ENCODE peak calls at places on chromosomes 1 and 21, in five cellular contexts. One of them, this sample, is unnamed.

GRCh38 chr1:20726932-20727745 is 5.4 kb downstream of the SH2D5 start:
- DNase-seq in fibroblast of villous mesenchyme: no peak
- DNase-seq in lower lobe of right lung: no peak
- DNase-seq in neural progenitor cell: no peak
- DNase-seq in cardiac muscle cell: no peak
- DNase-seq in this sample: no peak

GRCh38 chr1:176522310-176522846 is 59.4 kb downstream of the PAPPA2 start:
- DNase-seq in fibroblast of villous mesenchyme: no peak
- DNase-seq in lower lobe of right lung: no peak
- DNase-seq in neural progenitor cell: no peak
- DNase-seq in cardiac muscle cell: no peak
- DNase-seq in this sample: no peak

GRCh38 chr1:43603004-43603403 is 46.9 kb upstream of the KDM4A start:
- DNase-seq in fibroblast of villous mesenchyme: no peak
- DNase-seq in lower lobe of right lung: no peak
- DNase-seq in neural progenitor cell: no peak
- DNase-seq in cardiac muscle cell: no peak
- DNase-seq in this sample: no peak

GRCh38 chr1:117067528-117068370 is 7.6 kb downstream of the TTF2 start:
- DNase-seq in fibroblast of villous mesenchyme: peak; percentile 69
- DNase-seq in lower lobe of right lung: no peak
- DNase-seq in neural progenitor cell: peak; percentile 72
- DNase-seq in cardiac muscle cell: peak; percentile 73
- DNase-seq in this sample: peak; percentile 78

GRCh38 chr1:205601209-205601608 is 30.6 kb downstream of the ELK4 start:
- DNase-seq in fibroblast of villous mesenchyme: no peak
- DNase-seq in lower lobe of right lung: no peak
- DNase-seq in neural progenitor cell: no peak
- DNase-seq in cardiac muscle cell: no peak
- DNase-seq in this sample: no peak

GRCh38 chr21:45255381-45256020 is 32.2 kb downstream of the POFUT2 start:
- DNase-seq in fibroblast of villous mesenchyme: no peak
- DNase-seq in lower lobe of right lung: no peak
- DNase-seq in neural progenitor cell: no peak
- DNase-seq in cardiac muscle cell: no peak
- DNase-seq in this sample: no peak

GRCh38 chr1:19710825-19711611 is 46.3 kb downstream of the HTR6 start:
- DNase-seq in fibroblast of villous mesenchyme: no peak
- DNase-seq in lower lobe of right lung: no peak
- DNase-seq in neural progenitor cell: no peak
- DNase-seq in cardiac muscle cell: no peak
- DNase-seq in this sample: peak; percentile 42

GRCh38 chr1:58818075-58818474 is 34.2 kb upstream of the JUN start:
- DNase-seq in fibroblast of villous mesenchyme: peak; percentile 63
- DNase-seq in lower lobe of right lung: no peak
- DNase-seq in neural progenitor cell: no peak
- DNase-seq in cardiac muscle cell: no peak
- DNase-seq in this sample: peak; percentile 92

GRCh38 chr1:21680381-21680780 is 11.2 kb upstream of the RAP1GAP start:
- DNase-seq in fibroblast of villous mesenchyme: peak; percentile 39
- DNase-seq in lower lobe of right lung: no peak
- DNase-seq in neural progenitor cell: no peak
- DNase-seq in cardiac muscle cell: no peak
- DNase-seq in this sample: no peak

GRCh38 chr1:113805256-113805531 is 7.1 kb downstream of the RSBN1 start:
- DNase-seq in fibroblast of villous mesenchyme: no peak
- DNase-seq in lower lobe of right lung: no peak
- DNase-seq in neural progenitor cell: no peak
- DNase-seq in cardiac muscle cell: no peak
- DNase-seq in this sample: no peak

GRCh38 chr21:35021546-35021945 is 27.6 kb downstream of the RUNX1 start:
- DNase-seq in fibroblast of villous mesenchyme: no peak
- DNase-seq in lower lobe of right lung: no peak
- DNase-seq in neural progenitor cell: no peak
- DNase-seq in cardiac muscle cell: no peak
- DNase-seq in this sample: no peak

GRCh38 chr1:38923607-38924006 is 18.0 kb downstream of the RHBDL2 start:
- DNase-seq in fibroblast of villous mesenchyme: no peak
- DNase-seq in lower lobe of right lung: no peak
- DNase-seq in neural progenitor cell: no peak
- DNase-seq in cardiac muscle cell: no peak
- DNase-seq in this sample: no peak

GRCh38 chr1:76268341-76268740 is 193.8 kb downstream of the ST6GALNAC3 start:
- DNase-seq in fibroblast of villous mesenchyme: no peak
- DNase-seq in lower lobe of right lung: no peak
- DNase-seq in neural progenitor cell: peak; percentile 64
- DNase-seq in cardiac muscle cell: peak; percentile 69
- DNase-seq in this sample: no peak

GRCh38 chr1:99756598-99756997 is 9.8 kb downstream of the FRRS1 start:
- DNase-seq in fibroblast of villous mesenchyme: peak; percentile 70
- DNase-seq in lower lobe of right lung: no peak
- DNase-seq in neural progenitor cell: no peak
- DNase-seq in cardiac muscle cell: no peak
- DNase-seq in this sample: peak; percentile 52

GRCh38 chr1:232211149-232211548 is 418.8 kb downstream of the SIPA1L2 start:
- DNase-seq in fibroblast of villous mesenchyme: no peak
- DNase-seq in lower lobe of right lung: no peak
- DNase-seq in neural progenitor cell: peak; percentile 20
- DNase-seq in cardiac muscle cell: no peak
- DNase-seq in this sample: no peak

GRCh38 chr1:202981939-202982338 is 14.9 kb upstream of the CYB5R1 start:
- DNase-seq in fibroblast of villous mesenchyme: no peak
- DNase-seq in lower lobe of right lung: no peak
- DNase-seq in neural progenitor cell: no peak
- DNase-seq in cardiac muscle cell: no peak
- DNase-seq in this sample: no peak

GRCh38 chr1:10152709-10153284 is 57.6 kb upstream of the KIF1B start:
- DNase-seq in fibroblast of villous mesenchyme: peak; percentile 51
- DNase-seq in lower lobe of right lung: no peak
- DNase-seq in neural progenitor cell: peak; percentile 58
- DNase-seq in cardiac muscle cell: peak; percentile 62
- DNase-seq in this sample: peak; percentile 67

GRCh38 chr1:48710318-48710717 is 66.4 kb downstream of the BEND5 start:
- DNase-seq in fibroblast of villous mesenchyme: no peak
- DNase-seq in lower lobe of right lung: no peak
- DNase-seq in neural progenitor cell: peak; percentile 38
- DNase-seq in cardiac muscle cell: no peak
- DNase-seq in this sample: no peak

GRCh38 chr1:169957884-169958283 is 64.2 kb upstream of the SCYL3 start:
- DNase-seq in fibroblast of villous mesenchyme: no peak
- DNase-seq in lower lobe of right lung: no peak
- DNase-seq in neural progenitor cell: no peak
- DNase-seq in cardiac muscle cell: no peak
- DNase-seq in this sample: no peak

GRCh38 chr21:36135391-36136094 is 664 bp downstream of the CBR3 start:
- DNase-seq in fibroblast of villous mesenchyme: peak; percentile 91
- DNase-seq in lower lobe of right lung: peak; percentile 71
- DNase-seq in neural progenitor cell: peak; percentile 66
- DNase-seq in cardiac muscle cell: peak; percentile 52
- DNase-seq in this sample: peak; percentile 77

GRCh38 chr21:28459193-28459592 is 533.5 kb downstream of the LTN1 start:
- DNase-seq in fibroblast of villous mesenchyme: peak; percentile 12
- DNase-seq in lower lobe of right lung: no peak
- DNase-seq in neural progenitor cell: no peak
- DNase-seq in cardiac muscle cell: no peak
- DNase-seq in this sample: no peak

GRCh38 chr1:55867444-55867843 is 652.3 kb upstream of the USP24 start:
- DNase-seq in fibroblast of villous mesenchyme: no peak
- DNase-seq in lower lobe of right lung: no peak
- DNase-seq in neural progenitor cell: no peak
- DNase-seq in cardiac muscle cell: no peak
- DNase-seq in this sample: no peak

GRCh38 chr1:92274939-92275338 is 23.8 kb downstream of the GLMN start:
- DNase-seq in fibroblast of villous mesenchyme: no peak
- DNase-seq in lower lobe of right lung: no peak
- DNase-seq in neural progenitor cell: no peak
- DNase-seq in cardiac muscle cell: no peak
- DNase-seq in this sample: peak; percentile 18

GRCh38 chr1:226994357-226995063 is 54.4 kb downstream of the COQ8A start:
- DNase-seq in fibroblast of villous mesenchyme: no peak
- DNase-seq in lower lobe of right lung: no peak
- DNase-seq in neural progenitor cell: peak; percentile 49
- DNase-seq in cardiac muscle cell: no peak
- DNase-seq in this sample: no peak

GRCh38 chr21:17690078-17690494 is 77.4 kb upstream of the BTG3 start:
- DNase-seq in fibroblast of villous mesenchyme: no peak
- DNase-seq in lower lobe of right lung: no peak
- DNase-seq in neural progenitor cell: no peak
- DNase-seq in cardiac muscle cell: no peak
- DNase-seq in this sample: no peak

GRCh38 chr21:33011462-33011861 is 14.3 kb upstream of the OLIG2 start:
- DNase-seq in fibroblast of villous mesenchyme: peak; percentile 13
- DNase-seq in lower lobe of right lung: no peak
- DNase-seq in neural progenitor cell: no peak
- DNase-seq in cardiac muscle cell: no peak
- DNase-seq in this sample: peak; percentile 48

GRCh38 chr21:37550618-37551405 is 184.2 kb downstream of the DYRK1A start:
- DNase-seq in fibroblast of villous mesenchyme: no peak
- DNase-seq in lower lobe of right lung: no peak
- DNase-seq in neural progenitor cell: no peak
- DNase-seq in cardiac muscle cell: no peak
- DNase-seq in this sample: no peak
- H3K4me3 ChIP-seq in fibroblast of villous mesenchyme: no peak overlapping the region
- H3K4me3 ChIP-seq in lower lobe of right lung: peak overlapping the region; percentile 8
- H3K4me3 ChIP-seq in neural progenitor cell: no peak overlapping the region
- H3K4me3 ChIP-seq in cardiac muscle cell: no peak overlapping the region
- H3K4me3 ChIP-seq in this sample: no peak overlapping the region

DNA sequence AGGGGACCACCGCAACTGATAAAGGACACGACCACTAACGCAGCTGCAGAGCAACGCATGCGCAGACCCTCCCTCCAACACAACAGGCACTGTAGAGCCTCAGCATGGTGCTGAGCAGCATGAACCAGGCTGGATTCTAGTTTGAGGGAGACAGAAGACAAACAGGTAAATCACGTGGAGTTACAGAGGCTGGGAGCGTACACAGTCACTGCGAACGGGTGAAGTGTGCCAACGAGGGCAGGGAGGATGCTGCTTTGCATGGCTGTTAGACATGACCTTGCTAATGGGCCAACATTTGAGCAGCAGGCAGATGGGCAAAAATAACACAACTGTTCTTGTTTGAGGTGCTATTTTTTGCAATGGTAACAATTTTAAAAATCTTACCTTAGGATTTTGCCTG is 55.2 kb upstream of the NADK start:
- DNase-seq in fibroblast of villous mesenchyme: no peak
- DNase-seq in lower lobe of right lung: no peak
- DNase-seq in neural progenitor cell: no peak
- DNase-seq in cardiac muscle cell: no peak
- DNase-seq in this sample: no peak
- H3K4me3 ChIP-seq in fibroblast of villous mesenchyme: no peak overlapping the region
- H3K4me3 ChIP-seq in lower lobe of right lung: no peak overlapping the region
- H3K4me3 ChIP-seq in neural progenitor cell: no peak overlapping the region
- H3K4me3 ChIP-seq in cardiac muscle cell: no peak overlapping the region
- H3K4me3 ChIP-seq in this sample: no peak overlapping the region

GRCh38 chr1:109985251-109986053 is 887 bp downstream of the AHCYL1 start:
- DNase-seq in fibroblast of villous mesenchyme: no peak
- DNase-seq in lower lobe of right lung: no peak
- DNase-seq in neural progenitor cell: no peak
- DNase-seq in cardiac muscle cell: no peak
- DNase-seq in this sample: no peak

GRCh38 chr1:109986054-109986444 is 1.5 kb downstream of the AHCYL1 start:
- DNase-seq in fibroblast of villous mesenchyme: no peak
- DNase-seq in lower lobe of right lung: no peak
- DNase-seq in neural progenitor cell: peak; percentile 85
- DNase-seq in cardiac muscle cell: no peak
- DNase-seq in this sample: no peak

GRCh38 chr1:109983380-109984189 is 980 bp upstream of the AHCYL1 start:
- DNase-seq in fibroblast of villous mesenchyme: peak; percentile 59
- DNase-seq in lower lobe of right lung: no peak
- DNase-seq in neural progenitor cell: no peak
- DNase-seq in cardiac muscle cell: no peak
- DNase-seq in this sample: peak; percentile 68

GRCh38 chr1:109984456-109985250 is at the start of gene AHCYL1:
- DNase-seq in fibroblast of villous mesenchyme: peak; percentile 99
- DNase-seq in lower lobe of right lung: peak; percentile 100
- DNase-seq in neural progenitor cell: peak; percentile 100
- DNase-seq in cardiac muscle cell: peak; percentile 100
- DNase-seq in this sample: peak; percentile 99

DNA sequence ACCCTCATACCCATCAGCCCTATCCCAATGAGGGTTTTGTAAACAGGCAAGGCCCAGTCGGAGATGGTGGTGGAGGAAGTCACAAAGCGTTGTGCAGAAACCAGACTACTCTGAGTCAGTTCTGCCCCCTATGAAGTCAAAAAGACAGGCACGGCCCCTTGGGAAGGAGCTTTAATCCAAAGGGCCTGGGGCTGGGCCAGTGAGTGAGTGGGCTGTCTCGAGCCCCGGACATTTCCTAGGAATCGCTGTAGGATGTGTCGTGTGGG is 442 bp upstream of the AHCYL1 start:
- DNase-seq in fibroblast of villous mesenchyme: peak; percentile 69
- DNase-seq in lower lobe of right lung: no peak
- DNase-seq in neural progenitor cell: no peak
- DNase-seq in cardiac muscle cell: no peak
- DNase-seq in this sample: peak; percentile 74
- H3K4me3 ChIP-seq in fibroblast of villous mesenchyme: no peak overlapping the region
- H3K4me3 ChIP-seq in lower lobe of right lung: peak overlapping the region; percentile 85
- H3K4me3 ChIP-seq in neural progenitor cell: no peak overlapping the region
- H3K4me3 ChIP-seq in cardiac muscle cell: no peak overlapping the region
- H3K4me3 ChIP-seq in this sample: no peak overlapping the region

DNA sequence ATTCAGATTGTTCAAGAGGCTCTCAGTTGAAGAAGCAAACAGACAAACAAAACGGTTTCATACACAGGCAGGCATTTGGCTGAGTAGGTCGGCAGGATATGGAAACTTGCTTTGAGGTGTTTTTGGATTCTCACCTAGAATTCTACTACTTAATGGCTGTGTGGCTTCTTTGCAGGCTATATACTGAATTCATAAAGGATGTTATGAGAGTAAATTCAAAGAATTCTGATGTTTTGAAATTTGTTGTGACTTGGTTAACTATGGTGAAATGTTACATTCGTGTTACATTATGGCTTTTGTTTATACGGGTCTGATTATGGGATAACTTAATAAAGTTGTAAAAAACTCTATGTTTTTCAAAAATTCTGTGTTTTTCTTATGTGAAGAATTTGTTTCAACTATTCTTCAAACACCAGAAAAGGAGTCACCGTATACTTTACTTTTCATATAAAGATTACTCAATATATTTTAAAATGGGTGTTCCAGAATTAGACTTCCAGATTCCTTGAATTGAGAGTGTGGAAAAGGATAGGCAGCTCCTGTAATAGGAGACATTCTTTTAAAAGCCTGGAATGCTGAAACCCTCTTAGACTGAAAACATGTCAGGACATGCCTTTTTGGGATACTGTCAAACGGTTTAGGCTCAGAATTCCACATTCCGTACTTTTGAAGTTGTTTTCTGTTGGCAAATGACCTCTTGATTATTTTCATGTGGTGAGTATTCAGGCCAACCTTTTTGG is 8.2 kb upstream of the IRF2BP2 start:
- DNase-seq in fibroblast of villous mesenchyme: peak; percentile 85
- DNase-seq in lower lobe of right lung: no peak
- DNase-seq in neural progenitor cell: peak; percentile 51
- DNase-seq in cardiac muscle cell: no peak
- DNase-seq in this sample: peak; percentile 89
- H3K4me3 ChIP-seq in fibroblast of villous mesenchyme: no peak overlapping the region
- H3K4me3 ChIP-seq in lower lobe of right lung: no peak overlapping the region
- H3K4me3 ChIP-seq in neural progenitor cell: no peak overlapping the region
- H3K4me3 ChIP-seq in cardiac muscle cell: no peak overlapping the region
- H3K4me3 ChIP-seq in this sample: no peak overlapping the region

GRCh38 chr1:146019225-146020057 is 2.1 kb downstream of the HJV start:
- DNase-seq in fibroblast of villous mesenchyme: no peak
- DNase-seq in lower lobe of right lung: no peak
- DNase-seq in neural progenitor cell: peak; percentile 57
- DNase-seq in cardiac muscle cell: no peak
- DNase-seq in this sample: no peak
- H3K4me3 ChIP-seq in fibroblast of villous mesenchyme: peak overlapping the region; percentile 19
- H3K4me3 ChIP-seq in lower lobe of right lung: peak overlapping the region; percentile 33
- H3K4me3 ChIP-seq in neural progenitor cell: peak overlapping the region; percentile 40
- H3K4me3 ChIP-seq in cardiac muscle cell: no peak overlapping the region
- H3K4me3 ChIP-seq in this sample: no peak overlapping the region

This sample was measured in fibroblast of pulmonary artery.